ENCODE peak calls at places on chromosomes 2 and 18, in nine cellular contexts. O, D, Y, C, N, A, S, Q and E are unnamed samples.
A peak's percentile ranks its signal among the peaks of the same experiment; 100 is the strongest.

GRCh38 chr2:42008241-42008911 is 39.4 kb upstream of the PKDCC start:
- DNase-seq in O (peak; percentile 3), D (no peak), Y (no peak), C (no peak), N (no peak), A (no peak), S (peak; percentile 35), Q (no peak), E (no peak)

GRCh38 chr18:51610481-51610880 is 413.0 kb upstream of the MEX3C start:
- DNase-seq in O (no peak), D (no peak), Y (no peak), C (no peak), N (no peak), A (no peak), S (no peak), Q (no peak), E (no peak)

GRCh38 chr2:290090-290722 is 2.3 kb upstream of the ALKAL2 start:
- DNase-seq in O (peak; percentile 74), D (peak; percentile 81), Y (peak; percentile 73), C (peak; percentile 36), N (peak; percentile 55), A (peak; percentile 61), S (no peak), Q (peak; percentile 82), E (peak; percentile 75)

GRCh38 chr2:132609101-132609890 is 60.7 kb downstream of the LYPD1 start:
- DNase-seq in O (no peak), D (no peak), Y (no peak), C (no peak), N (no peak), A (no peak), S (no peak), Q (no peak), E (no peak)

GRCh38 chr18:73101977-73102376 is 234.2 kb upstream of the NETO1 start:
- DNase-seq in O (no peak), D (no peak), Y (no peak), C (no peak), N (no peak), A (no peak), S (no peak), Q (peak; percentile 20), E (no peak)

GRCh38 chr2:17171446-17172049 is 346.7 kb downstream of the RAD51AP2 start:
- DNase-seq in O (peak; percentile 64), D (no peak), Y (peak; percentile 52), C (no peak), N (peak; percentile 36), A (no peak), S (peak; percentile 53), Q (peak; percentile 17), E (no peak)

GRCh38 chr2:239274391-239275001 is 126.3 kb downstream of the HDAC4 start:
- DNase-seq in O (peak; percentile 59), D (peak; percentile 67), Y (no peak), C (peak; percentile 62), N (peak; percentile 42), A (peak; percentile 53), S (no peak), Q (peak; percentile 83), E (no peak)

GRCh38 chr18:54260376-54261072 is 8.8 kb upstream of the POLI start:
- DNase-seq in O (peak; percentile 92), D (no peak), Y (no peak), C (no peak), N (no peak), A (no peak), S (no peak), Q (peak; percentile 52), E (peak; percentile 69)

GRCh38 chr2:200578778-200579177 is 7.0 kb upstream of the AOX1 start:
- DNase-seq in O (peak; percentile 69), D (no peak), Y (no peak), C (no peak), N (no peak), A (no peak), S (no peak), Q (peak; percentile 77), E (no peak)

GRCh38 chr2:58137856-58138255 is 91.2 kb downstream of the VRK2 start:
- DNase-seq in O (no peak), D (no peak), Y (no peak), C (no peak), N (no peak), A (no peak), S (no peak), Q (peak; percentile 27), E (no peak)

GRCh38 chr2:108315408-108316193 is 26.9 kb downstream of the SULT1C2 start:
- DNase-seq in O (peak; percentile 79), D (no peak), Y (no peak), C (no peak), N (no peak), A (no peak), S (no peak), Q (no peak), E (no peak)

GRCh38 chr2:65528241-65528574 is 95.8 kb upstream of the SPRED2 start:
- DNase-seq in O (peak; percentile 48), D (no peak), Y (no peak), C (no peak), N (no peak), A (no peak), S (no peak), Q (no peak), E (no peak)

GRCh38 chr2:120873958-120874357 is 138.3 kb downstream of the GLI2 start:
- DNase-seq in O (no peak), D (no peak), Y (no peak), C (no peak), N (no peak), A (no peak), S (no peak), Q (no peak), E (peak; percentile 37)

GRCh38 chr2:26792720-26793119 is 6.9 kb downstream of the CENPA start:
- DNase-seq in O (no peak), D (no peak), Y (no peak), C (no peak), N (no peak), A (no peak), S (no peak), Q (peak; percentile 26), E (no peak)

GRCh38 chr2:26456701-26457224 is 21.2 kb downstream of the OTOF start:
- DNase-seq in O (peak; percentile 17), D (no peak), Y (no peak), C (no peak), N (no peak), A (no peak), S (no peak), Q (no peak), E (peak; percentile 40)

GRCh38 chr2:132757676-132758075 is 87.7 kb upstream of the LYPD1 start:
- DNase-seq in O (no peak), D (no peak), Y (no peak), C (no peak), N (no peak), A (no peak), S (no peak), Q (peak; percentile 43), E (no peak)

GRCh38 chr2:166494140-166494544 is at the start of gene SCN7A:
- DNase-seq in O (peak; percentile 39), D (peak; percentile 92), Y (peak; percentile 80), C (no peak), N (peak; percentile 69), A (no peak), S (peak; percentile 23), Q (peak; percentile 28), E (peak; percentile 79)

GRCh38 chr2:74513605-74514367 is 464 bp upstream of the TLX2 start:
- DNase-seq in O (peak; percentile 39), D (no peak), Y (peak; percentile 26), C (no peak), N (no peak), A (peak; percentile 26), S (no peak), Q (no peak), E (no peak)

GRCh38 chr2:218567797-218568189 is 358 bp downstream of the USP37 start:
- DNase-seq in O (no peak), D (no peak), Y (no peak), C (no peak), N (no peak), A (no peak), S (no peak), Q (no peak), E (no peak)

GRCh38 chr2:127014630-127015029 is 92.3 kb downstream of the BIN1 start:
- DNase-seq in O (peak; percentile 98), D (no peak), Y (no peak), C (no peak), N (no peak), A (no peak), S (no peak), Q (peak; percentile 99), E (no peak)

GRCh38 chr2:200728630-200729029 is 83.1 kb upstream of the BZW1 start:
- DNase-seq in O (peak; percentile 73), D (peak; percentile 38), Y (no peak), C (no peak), N (no peak), A (no peak), S (no peak), Q (peak; percentile 89), E (no peak)

GRCh38 chr2:128329607-128330006 is 10.9 kb upstream of the HS6ST1 start:
- DNase-seq in O (no peak), D (no peak), Y (no peak), C (peak; percentile 43), N (no peak), A (no peak), S (no peak), Q (no peak), E (no peak)

GRCh38 chr2:238971318-238972145 is 123.6 kb downstream of the TWIST2 start:
- DNase-seq in O (no peak), D (no peak), Y (no peak), C (no peak), N (no peak), A (no peak), S (no peak), Q (no peak), E (no peak)

GRCh38 chr2:109636290-109636675 is 22.1 kb downstream of the SOWAHC start:
- DNase-seq in O (peak; percentile 39), D (no peak), Y (no peak), C (no peak), N (no peak), A (no peak), S (no peak), Q (peak; percentile 76), E (no peak)

GRCh38 chr18:68735498-68736343 is 20.8 kb upstream of the TMX3 start:
- DNase-seq in O (peak; percentile 60), D (no peak), Y (no peak), C (no peak), N (peak; percentile 35), A (no peak), S (peak; percentile 24), Q (peak; percentile 81), E (no peak)

GRCh38 chr18:35581555-35582309 is at the start of gene GALNT1:
- DNase-seq in O (peak; percentile 23), D (peak; percentile 63), Y (peak; percentile 43), C (no peak), N (peak; percentile 12), A (peak; percentile 31), S (peak; percentile 65), Q (peak; percentile 20), E (peak; percentile 54)

GRCh38 chr2:83531211-83531610 is 927.9 kb downstream of the SUCLG1 start:
- DNase-seq in O (no peak), D (no peak), Y (no peak), C (no peak), N (peak; percentile 26), A (no peak), S (no peak), Q (no peak), E (no peak)

GRCh38 chr2:149465873-149466272 is 121.7 kb downstream of the MMADHC start:
- DNase-seq in O (no peak), D (no peak), Y (no peak), C (no peak), N (no peak), A (no peak), S (no peak), Q (no peak), E (no peak)

GRCh38 chr2:77270433-77270832 is 251.7 kb downstream of the LRRTM4 start:
- DNase-seq in O (peak; percentile 2), D (no peak), Y (no peak), C (no peak), N (no peak), A (no peak), S (no peak), Q (no peak), E (no peak)

GRCh38 chr2:84880645-84881521 is at the start of gene TRABD2A:
- DNase-seq in O (no peak), D (peak; percentile 53), Y (peak; percentile 47), C (peak; percentile 69), N (peak; percentile 43), A (peak; percentile 82), S (peak; percentile 26), Q (no peak), E (peak; percentile 69)

GRCh38 chr2:237181844-237182243 is 96.2 kb downstream of the COPS8 start:
- DNase-seq in O (peak; percentile 21), D (no peak), Y (no peak), C (no peak), N (no peak), A (no peak), S (no peak), Q (peak; percentile 96), E (no peak)